ENCODE peak calls at places on chromosomes 1 and 21, in nine cellular contexts. One of them, this sample, is unnamed.

GRCh38 chr1:208107817-208108608 is 136.2 kb downstream of the PLXNA2 start:
- DNase-seq in NCI-H2107: no peak
- DNase-seq in iPS DF 19.7: no peak
- DNase-seq in neural progenitor cell: no peak
- DNase-seq in COR-L47: no peak
- DNase-seq in MG63: peak; percentile 98
- DNase-seq in fibroblast of pulmonary artery: peak; percentile 81
- DNase-seq in stimulated activated effector memory CD8-positive, alpha-beta T cell treated with anti-CD3 and anti-CD28 coated beads, Interleukin-12 subunit alpha, Interleukin-12 subunit beta, amount 100 ng/mL, for 72 hours: no peak
- DNase-seq in A549: no peak
- DNase-seq in this sample: no peak

GRCh38 chr1:155195201-155196102 is 12.2 kb downstream of the THBS3 start:
- DNase-seq in NCI-H2107: no peak
- DNase-seq in iPS DF 19.7: no peak
- DNase-seq in neural progenitor cell: no peak
- DNase-seq in COR-L47: no peak
- DNase-seq in MG63: no peak
- DNase-seq in fibroblast of pulmonary artery: no peak
- DNase-seq in stimulated activated effector memory CD8-positive, alpha-beta T cell treated with anti-CD3 and anti-CD28 coated beads, Interleukin-12 subunit alpha, Interleukin-12 subunit beta, amount 100 ng/mL, for 72 hours: no peak
- DNase-seq in A549: peak; percentile 48
- DNase-seq in this sample: no peak

GRCh38 chr1:176142973-176143372 is 64.1 kb downstream of the COP1 start:
- DNase-seq in NCI-H2107: no peak
- DNase-seq in iPS DF 19.7: no peak
- DNase-seq in neural progenitor cell: no peak
- DNase-seq in COR-L47: no peak
- DNase-seq in MG63: no peak
- DNase-seq in fibroblast of pulmonary artery: no peak
- DNase-seq in stimulated activated effector memory CD8-positive, alpha-beta T cell treated with anti-CD3 and anti-CD28 coated beads, Interleukin-12 subunit alpha, Interleukin-12 subunit beta, amount 100 ng/mL, for 72 hours: no peak
- DNase-seq in A549: no peak
- DNase-seq in this sample: no peak

GRCh38 chr1:4060850-4061249 is 160.8 kb upstream of the C1orf174 start:
- DNase-seq in NCI-H2107: no peak
- DNase-seq in iPS DF 19.7: no peak
- DNase-seq in neural progenitor cell: no peak
- DNase-seq in COR-L47: no peak
- DNase-seq in MG63: no peak
- DNase-seq in fibroblast of pulmonary artery: no peak
- DNase-seq in stimulated activated effector memory CD8-positive, alpha-beta T cell treated with anti-CD3 and anti-CD28 coated beads, Interleukin-12 subunit alpha, Interleukin-12 subunit beta, amount 100 ng/mL, for 72 hours: no peak
- DNase-seq in A549: no peak
- DNase-seq in this sample: no peak

GRCh38 chr21:28473530-28474225 is 519.0 kb downstream of the LTN1 start:
- DNase-seq in NCI-H2107: no peak
- DNase-seq in iPS DF 19.7: no peak
- DNase-seq in neural progenitor cell: no peak
- DNase-seq in COR-L47: no peak
- DNase-seq in MG63: no peak
- DNase-seq in fibroblast of pulmonary artery: peak; percentile 35
- DNase-seq in stimulated activated effector memory CD8-positive, alpha-beta T cell treated with anti-CD3 and anti-CD28 coated beads, Interleukin-12 subunit alpha, Interleukin-12 subunit beta, amount 100 ng/mL, for 72 hours: no peak
- DNase-seq in A549: no peak
- DNase-seq in this sample: no peak

GRCh38 chr1:161915978-161916377 is 107.7 kb downstream of the OLFML2B start:
- DNase-seq in NCI-H2107: no peak
- DNase-seq in iPS DF 19.7: no peak
- DNase-seq in neural progenitor cell: no peak
- DNase-seq in COR-L47: no peak
- DNase-seq in MG63: no peak
- DNase-seq in fibroblast of pulmonary artery: no peak
- DNase-seq in stimulated activated effector memory CD8-positive, alpha-beta T cell treated with anti-CD3 and anti-CD28 coated beads, Interleukin-12 subunit alpha, Interleukin-12 subunit beta, amount 100 ng/mL, for 72 hours: no peak
- DNase-seq in A549: no peak
- DNase-seq in this sample: no peak

GRCh38 chr1:216425577-216425976 is 2.3 kb upstream of the USH2A start:
- DNase-seq in NCI-H2107: no peak
- DNase-seq in iPS DF 19.7: no peak
- DNase-seq in neural progenitor cell: no peak
- DNase-seq in COR-L47: no peak
- DNase-seq in MG63: no peak
- DNase-seq in fibroblast of pulmonary artery: peak; percentile 52
- DNase-seq in stimulated activated effector memory CD8-positive, alpha-beta T cell treated with anti-CD3 and anti-CD28 coated beads, Interleukin-12 subunit alpha, Interleukin-12 subunit beta, amount 100 ng/mL, for 72 hours: no peak
- DNase-seq in A549: no peak
- DNase-seq in this sample: no peak

GRCh38 chr1:41399148-41399795 is 38.0 kb downstream of the FOXO6 start:
- DNase-seq in NCI-H2107: no peak
- DNase-seq in iPS DF 19.7: no peak
- DNase-seq in neural progenitor cell: peak; percentile 76
- DNase-seq in COR-L47: no peak
- DNase-seq in MG63: no peak
- DNase-seq in fibroblast of pulmonary artery: no peak
- DNase-seq in stimulated activated effector memory CD8-positive, alpha-beta T cell treated with anti-CD3 and anti-CD28 coated beads, Interleukin-12 subunit alpha, Interleukin-12 subunit beta, amount 100 ng/mL, for 72 hours: no peak
- DNase-seq in A549: no peak
- DNase-seq in this sample: no peak

GRCh38 chr1:234970731-234971476 is 157.7 kb downstream of the TOMM20 start:
- DNase-seq in NCI-H2107: peak; percentile 94
- DNase-seq in iPS DF 19.7: peak; percentile 86
- DNase-seq in neural progenitor cell: peak; percentile 78
- DNase-seq in COR-L47: peak; percentile 40
- DNase-seq in MG63: peak; percentile 87
- DNase-seq in fibroblast of pulmonary artery: peak; percentile 96
- DNase-seq in stimulated activated effector memory CD8-positive, alpha-beta T cell treated with anti-CD3 and anti-CD28 coated beads, Interleukin-12 subunit alpha, Interleukin-12 subunit beta, amount 100 ng/mL, for 72 hours: peak; percentile 70
- DNase-seq in A549: no peak
- DNase-seq in this sample: no peak

GRCh38 chr1:217770895-217771294 is 139.8 kb downstream of the SPATA17 start:
- DNase-seq in NCI-H2107: no peak
- DNase-seq in iPS DF 19.7: no peak
- DNase-seq in neural progenitor cell: peak; percentile 23
- DNase-seq in COR-L47: no peak
- DNase-seq in MG63: no peak
- DNase-seq in fibroblast of pulmonary artery: no peak
- DNase-seq in stimulated activated effector memory CD8-positive, alpha-beta T cell treated with anti-CD3 and anti-CD28 coated beads, Interleukin-12 subunit alpha, Interleukin-12 subunit beta, amount 100 ng/mL, for 72 hours: no peak
- DNase-seq in A549: no peak
- DNase-seq in this sample: no peak

GRCh38 chr1:116677474-116678062 is 10.0 kb upstream of the IGSF3 start:
- DNase-seq in NCI-H2107: no peak
- DNase-seq in iPS DF 19.7: no peak
- DNase-seq in neural progenitor cell: no peak
- DNase-seq in COR-L47: no peak
- DNase-seq in MG63: no peak
- DNase-seq in fibroblast of pulmonary artery: no peak
- DNase-seq in stimulated activated effector memory CD8-positive, alpha-beta T cell treated with anti-CD3 and anti-CD28 coated beads, Interleukin-12 subunit alpha, Interleukin-12 subunit beta, amount 100 ng/mL, for 72 hours: no peak
- DNase-seq in A549: no peak
- DNase-seq in this sample: no peak

GRCh38 chr1:245988393-245989078 is 518.5 kb downstream of the SMYD3 start:
- DNase-seq in NCI-H2107: no peak
- DNase-seq in iPS DF 19.7: no peak
- DNase-seq in neural progenitor cell: no peak
- DNase-seq in COR-L47: no peak
- DNase-seq in MG63: no peak
- DNase-seq in fibroblast of pulmonary artery: peak; percentile 46
- DNase-seq in stimulated activated effector memory CD8-positive, alpha-beta T cell treated with anti-CD3 and anti-CD28 coated beads, Interleukin-12 subunit alpha, Interleukin-12 subunit beta, amount 100 ng/mL, for 72 hours: no peak
- DNase-seq in A549: no peak
- DNase-seq in this sample: no peak

GRCh38 chr1:158285756-158286241 is 3.9 kb upstream of the CD1C start:
- DNase-seq in NCI-H2107: no peak
- DNase-seq in iPS DF 19.7: no peak
- DNase-seq in neural progenitor cell: no peak
- DNase-seq in COR-L47: no peak
- DNase-seq in MG63: peak; percentile 13
- DNase-seq in fibroblast of pulmonary artery: peak; percentile 28
- DNase-seq in stimulated activated effector memory CD8-positive, alpha-beta T cell treated with anti-CD3 and anti-CD28 coated beads, Interleukin-12 subunit alpha, Interleukin-12 subunit beta, amount 100 ng/mL, for 72 hours: no peak
- DNase-seq in A549: no peak
- DNase-seq in this sample: no peak

GRCh38 chr1:226126824-226127591 is 59.5 kb downstream of the ACBD3 start:
- DNase-seq in NCI-H2107: no peak
- DNase-seq in iPS DF 19.7: no peak
- DNase-seq in neural progenitor cell: no peak
- DNase-seq in COR-L47: no peak
- DNase-seq in MG63: no peak
- DNase-seq in fibroblast of pulmonary artery: no peak
- DNase-seq in stimulated activated effector memory CD8-positive, alpha-beta T cell treated with anti-CD3 and anti-CD28 coated beads, Interleukin-12 subunit alpha, Interleukin-12 subunit beta, amount 100 ng/mL, for 72 hours: no peak
- DNase-seq in A549: no peak
- DNase-seq in this sample: no peak

GRCh38 chr1:215040190-215040589 is 42.3 kb upstream of the KCNK2 start:
- DNase-seq in NCI-H2107: no peak
- DNase-seq in iPS DF 19.7: no peak
- DNase-seq in neural progenitor cell: no peak
- DNase-seq in COR-L47: no peak
- DNase-seq in MG63: no peak
- DNase-seq in fibroblast of pulmonary artery: no peak
- DNase-seq in stimulated activated effector memory CD8-positive, alpha-beta T cell treated with anti-CD3 and anti-CD28 coated beads, Interleukin-12 subunit alpha, Interleukin-12 subunit beta, amount 100 ng/mL, for 72 hours: no peak
- DNase-seq in A549: no peak
- DNase-seq in this sample: no peak

GRCh38 chr1:209900734-209901133 is 37.3 kb upstream of the SYT14 start:
- DNase-seq in NCI-H2107: no peak
- DNase-seq in iPS DF 19.7: no peak
- DNase-seq in neural progenitor cell: no peak
- DNase-seq in COR-L47: no peak
- DNase-seq in MG63: peak; percentile 86
- DNase-seq in fibroblast of pulmonary artery: peak; percentile 58
- DNase-seq in stimulated activated effector memory CD8-positive, alpha-beta T cell treated with anti-CD3 and anti-CD28 coated beads, Interleukin-12 subunit alpha, Interleukin-12 subunit beta, amount 100 ng/mL, for 72 hours: no peak
- DNase-seq in A549: no peak
- DNase-seq in this sample: no peak

GRCh38 chr1:230495021-230495550 is 69.0 kb upstream of the PGBD5 start:
- DNase-seq in NCI-H2107: no peak
- DNase-seq in iPS DF 19.7: no peak
- DNase-seq in neural progenitor cell: no peak
- DNase-seq in COR-L47: no peak
- DNase-seq in MG63: no peak
- DNase-seq in fibroblast of pulmonary artery: no peak
- DNase-seq in stimulated activated effector memory CD8-positive, alpha-beta T cell treated with anti-CD3 and anti-CD28 coated beads, Interleukin-12 subunit alpha, Interleukin-12 subunit beta, amount 100 ng/mL, for 72 hours: no peak
- DNase-seq in A549: no peak
- DNase-seq in this sample: no peak

GRCh38 chr1:1337793-1338147 is 6.7 kb downstream of the TAS1R3 start:
- DNase-seq in NCI-H2107: no peak
- DNase-seq in iPS DF 19.7: no peak
- DNase-seq in neural progenitor cell: no peak
- DNase-seq in COR-L47: no peak
- DNase-seq in MG63: no peak
- DNase-seq in fibroblast of pulmonary artery: no peak
- DNase-seq in stimulated activated effector memory CD8-positive, alpha-beta T cell treated with anti-CD3 and anti-CD28 coated beads, Interleukin-12 subunit alpha, Interleukin-12 subunit beta, amount 100 ng/mL, for 72 hours: peak; percentile 65
- DNase-seq in A549: no peak
- DNase-seq in this sample: peak; percentile 52

GRCh38 chr1:205589618-205590456 is 42.0 kb downstream of the ELK4 start:
- DNase-seq in NCI-H2107: no peak
- DNase-seq in iPS DF 19.7: no peak
- DNase-seq in neural progenitor cell: no peak
- DNase-seq in COR-L47: no peak
- DNase-seq in MG63: no peak
- DNase-seq in fibroblast of pulmonary artery: no peak
- DNase-seq in stimulated activated effector memory CD8-positive, alpha-beta T cell treated with anti-CD3 and anti-CD28 coated beads, Interleukin-12 subunit alpha, Interleukin-12 subunit beta, amount 100 ng/mL, for 72 hours: no peak
- DNase-seq in A549: no peak
- DNase-seq in this sample: no peak

GRCh38 chr21:33994373-33994772 is 78.8 kb upstream of the ATP5PO start:
- DNase-seq in NCI-H2107: no peak
- DNase-seq in iPS DF 19.7: no peak
- DNase-seq in neural progenitor cell: no peak
- DNase-seq in COR-L47: no peak
- DNase-seq in MG63: no peak
- DNase-seq in fibroblast of pulmonary artery: no peak
- DNase-seq in stimulated activated effector memory CD8-positive, alpha-beta T cell treated with anti-CD3 and anti-CD28 coated beads, Interleukin-12 subunit alpha, Interleukin-12 subunit beta, amount 100 ng/mL, for 72 hours: no peak
- DNase-seq in A549: no peak
- DNase-seq in this sample: no peak

GRCh38 chr1:25793585-25794170 is 6.3 kb upstream of the SELENON start:
- DNase-seq in NCI-H2107: no peak
- DNase-seq in iPS DF 19.7: no peak
- DNase-seq in neural progenitor cell: no peak
- DNase-seq in COR-L47: no peak
- DNase-seq in MG63: no peak
- DNase-seq in fibroblast of pulmonary artery: no peak
- DNase-seq in stimulated activated effector memory CD8-positive, alpha-beta T cell treated with anti-CD3 and anti-CD28 coated beads, Interleukin-12 subunit alpha, Interleukin-12 subunit beta, amount 100 ng/mL, for 72 hours: no peak
- DNase-seq in A549: no peak
- DNase-seq in this sample: no peak

GRCh38 chr1:224650329-224650728 is 34.2 kb downstream of the CNIH3 start:
- DNase-seq in NCI-H2107: no peak
- DNase-seq in iPS DF 19.7: no peak
- DNase-seq in neural progenitor cell: no peak
- DNase-seq in COR-L47: no peak
- DNase-seq in MG63: no peak
- DNase-seq in fibroblast of pulmonary artery: no peak
- DNase-seq in stimulated activated effector memory CD8-positive, alpha-beta T cell treated with anti-CD3 and anti-CD28 coated beads, Interleukin-12 subunit alpha, Interleukin-12 subunit beta, amount 100 ng/mL, for 72 hours: no peak
- DNase-seq in A549: no peak
- DNase-seq in this sample: no peak

GRCh38 chr1:222618001-222618879 is at the start of gene MIA3:
- DNase-seq in NCI-H2107: peak; percentile 82
- DNase-seq in iPS DF 19.7: no peak
- DNase-seq in neural progenitor cell: peak; percentile 91
- DNase-seq in COR-L47: peak; percentile 88
- DNase-seq in MG63: peak; percentile 80
- DNase-seq in fibroblast of pulmonary artery: peak; percentile 14
- DNase-seq in stimulated activated effector memory CD8-positive, alpha-beta T cell treated with anti-CD3 and anti-CD28 coated beads, Interleukin-12 subunit alpha, Interleukin-12 subunit beta, amount 100 ng/mL, for 72 hours: peak; percentile 81
- DNase-seq in A549: peak; percentile 74
- DNase-seq in this sample: peak; percentile 79

GRCh38 chr1:229383961-229384360 is 41.1 kb upstream of the CCSAP start:
- DNase-seq in NCI-H2107: no peak
- DNase-seq in iPS DF 19.7: no peak
- DNase-seq in neural progenitor cell: no peak
- DNase-seq in COR-L47: no peak
- DNase-seq in MG63: no peak
- DNase-seq in fibroblast of pulmonary artery: no peak
- DNase-seq in stimulated activated effector memory CD8-positive, alpha-beta T cell treated with anti-CD3 and anti-CD28 coated beads, Interleukin-12 subunit alpha, Interleukin-12 subunit beta, amount 100 ng/mL, for 72 hours: no peak
- DNase-seq in A549: no peak
- DNase-seq in this sample: no peak

GRCh38 chr1:247331172-247331525 is 518 bp downstream of the ZNF496 start:
- DNase-seq in NCI-H2107: peak; percentile 55
- DNase-seq in iPS DF 19.7: no peak
- DNase-seq in neural progenitor cell: peak; percentile 88
- DNase-seq in COR-L47: peak; percentile 71
- DNase-seq in MG63: peak; percentile 84
- DNase-seq in fibroblast of pulmonary artery: peak; percentile 78
- DNase-seq in stimulated activated effector memory CD8-positive, alpha-beta T cell treated with anti-CD3 and anti-CD28 coated beads, Interleukin-12 subunit alpha, Interleukin-12 subunit beta, amount 100 ng/mL, for 72 hours: peak; percentile 79
- DNase-seq in A549: peak; percentile 81
- DNase-seq in this sample: peak; percentile 60

GRCh38 chr1:1959840-1960479 is 40.9 kb upstream of the TMEM52 start:
- DNase-seq in NCI-H2107: peak; percentile 11
- DNase-seq in iPS DF 19.7: peak; percentile 61
- DNase-seq in neural progenitor cell: peak; percentile 91
- DNase-seq in COR-L47: peak; percentile 87
- DNase-seq in MG63: peak; percentile 89
- DNase-seq in fibroblast of pulmonary artery: peak; percentile 80
- DNase-seq in stimulated activated effector memory CD8-positive, alpha-beta T cell treated with anti-CD3 and anti-CD28 coated beads, Interleukin-12 subunit alpha, Interleukin-12 subunit beta, amount 100 ng/mL, for 72 hours: peak; percentile 81
- DNase-seq in A549: peak; percentile 89
- DNase-seq in this sample: peak; percentile 50

GRCh38 chr1:118364882-118365281 is 179.9 kb upstream of the SPAG17 start:
- DNase-seq in NCI-H2107: no peak
- DNase-seq in iPS DF 19.7: no peak
- DNase-seq in neural progenitor cell: no peak
- DNase-seq in COR-L47: no peak
- DNase-seq in MG63: no peak
- DNase-seq in fibroblast of pulmonary artery: no peak
- DNase-seq in stimulated activated effector memory CD8-positive, alpha-beta T cell treated with anti-CD3 and anti-CD28 coated beads, Interleukin-12 subunit alpha, Interleukin-12 subunit beta, amount 100 ng/mL, for 72 hours: no peak
- DNase-seq in A549: no peak
- DNase-seq in this sample: no peak

GRCh38 chr1:54537611-54538010 is 10.4 kb upstream of the ACOT11 start:
- DNase-seq in NCI-H2107: no peak
- DNase-seq in iPS DF 19.7: no peak
- DNase-seq in neural progenitor cell: no peak
- DNase-seq in COR-L47: no peak
- DNase-seq in MG63: no peak
- DNase-seq in fibroblast of pulmonary artery: no peak
- DNase-seq in stimulated activated effector memory CD8-positive, alpha-beta T cell treated with anti-CD3 and anti-CD28 coated beads, Interleukin-12 subunit alpha, Interleukin-12 subunit beta, amount 100 ng/mL, for 72 hours: no peak
- DNase-seq in A549: no peak
- DNase-seq in this sample: no peak

GRCh38 chr1:98289296-98289695 is 368.5 kb upstream of the DPYD start:
- DNase-seq in NCI-H2107: no peak
- DNase-seq in iPS DF 19.7: no peak
- DNase-seq in neural progenitor cell: no peak
- DNase-seq in COR-L47: no peak
- DNase-seq in MG63: no peak
- DNase-seq in fibroblast of pulmonary artery: no peak
- DNase-seq in stimulated activated effector memory CD8-positive, alpha-beta T cell treated with anti-CD3 and anti-CD28 coated beads, Interleukin-12 subunit alpha, Interleukin-12 subunit beta, amount 100 ng/mL, for 72 hours: no peak
- DNase-seq in A549: no peak
- DNase-seq in this sample: no peak

GRCh38 chr1:109298666-109299086 is 8.1 kb downstream of the MYBPHL start:
- DNase-seq in NCI-H2107: no peak
- DNase-seq in iPS DF 19.7: no peak
- DNase-seq in neural progenitor cell: no peak
- DNase-seq in COR-L47: no peak
- DNase-seq in MG63: no peak
- DNase-seq in fibroblast of pulmonary artery: peak; percentile 52
- DNase-seq in stimulated activated effector memory CD8-positive, alpha-beta T cell treated with anti-CD3 and anti-CD28 coated beads, Interleukin-12 subunit alpha, Interleukin-12 subunit beta, amount 100 ng/mL, for 72 hours: no peak
- DNase-seq in A549: no peak
- DNase-seq in this sample: no peak

GRCh38 chr1:67652800-67653199 is 32.2 kb upstream of the GADD45A start:
- DNase-seq in NCI-H2107: peak; percentile 41
- DNase-seq in iPS DF 19.7: no peak
- DNase-seq in neural progenitor cell: no peak
- DNase-seq in COR-L47: no peak
- DNase-seq in MG63: peak; percentile 69
- DNase-seq in fibroblast of pulmonary artery: peak; percentile 83
- DNase-seq in stimulated activated effector memory CD8-positive, alpha-beta T cell treated with anti-CD3 and anti-CD28 coated beads, Interleukin-12 subunit alpha, Interleukin-12 subunit beta, amount 100 ng/mL, for 72 hours: no peak
- DNase-seq in A549: no peak
- DNase-seq in this sample: no peak